ENCODE peak calls at places on chromosomes 4 and X, in seven cellular contexts. F is activated T-helper 1 cell treated with anti-CD3 and anti-CD28 coated beads, Interleukin-12 subunit alpha, Interleukin-12 subunit beta, Interleukin-2, Interleukin-4 antibody, amounts not matched to agents 30 ng/mL and 10 ng/mL and 1 ng/mL, durations not matched to agents 14 hours and 24 hours and 36 hours; D is cardiac muscle cell; O is stimulated activated CD4-positive, alpha-beta T cell treated with anti-CD3 and anti-CD28 coated beads, Interleukin-4, amount 100 ng/mL, for 48 hours; X is GM12865; R is left kidney; B is pons. G is an unnamed sample.

GRCh38 chr4:170259631-170260153 is 169.9 kb upstream of the AADAT start:
- DNase-seq in F (peak), D (peak), O (peak), X (peak), R (peak), B (peak), G (no peak)

GRCh38 chrX:119573840-119574393 is 446 bp upstream of the UBE2A start:
- DNase-seq in F (no peak), D (peak), O (no peak), X (peak), R (peak), B (peak), G (no peak)

GRCh38 chr4:108590776-108591175 is 29.6 kb upstream of the RPL34 start:
- DNase-seq in F (no peak), D (no peak), O (no peak), X (no peak), R (no peak), B (no peak), G (no peak)

GRCh38 chrX:50211510-50211909 is 6.9 kb downstream of the CCNB3 start:
- DNase-seq in F (no peak), D (no peak), O (no peak), X (peak), R (no peak), B (no peak), G (no peak)

GRCh38 chr4:182017038-182017437 is 226.2 kb upstream of the TENM3 start:
- DNase-seq in F (no peak), D (no peak), O (no peak), X (no peak), R (no peak), B (no peak), G (no peak)

GRCh38 chr4:3522651-3523050 is 9.6 kb downstream of the LRPAP1 start:
- DNase-seq in F (no peak), D (no peak), O (no peak), X (no peak), R (no peak), B (no peak), G (no peak)

GRCh38 chr4:16607241-16607640 is 291.2 kb downstream of the LDB2 start:
- DNase-seq in F (no peak), D (no peak), O (no peak), X (no peak), R (no peak), B (no peak), G (no peak)

GRCh38 chrX:63503541-63503940 is 152.4 kb upstream of the SPIN4 start:
- DNase-seq in F (no peak), D (peak), O (no peak), X (no peak), R (peak), B (no peak), G (no peak)

GRCh38 chr4:109810580-109811387 is 4.8 kb upstream of the GAR1 start:
- DNase-seq in F (no peak), D (no peak), O (no peak), X (no peak), R (no peak), B (no peak), G (no peak)

GRCh38 chr4:133162941-133163340 is 13.8 kb downstream of the PCDH10 start:
- DNase-seq in F (no peak), D (no peak), O (no peak), X (no peak), R (no peak), B (no peak), G (no peak)

GRCh38 chr4:153297116-153297515 is 47.4 kb upstream of the MND1 start:
- DNase-seq in F (no peak), D (no peak), O (no peak), X (no peak), R (peak), B (no peak), G (no peak)

GRCh38 chr4:53558061-53558801 is 33.1 kb downstream of the LNX1 start:
- DNase-seq in F (no peak), D (no peak), O (no peak), X (no peak), R (no peak), B (peak), G (peak)

GRCh38 chr4:5708171-5708828 is at the start of gene EVC2:
- DNase-seq in F (no peak), D (peak), O (no peak), X (no peak), R (peak), B (no peak), G (no peak)

GRCh38 chr4:80202784-80203553 is 5.7 kb downstream of the PRDM8 start:
- DNase-seq in F (peak), D (peak), O (peak), X (peak), R (peak), B (no peak), G (no peak)

GRCh38 chr4:16195209-16195608 is 31.1 kb downstream of the TAPT1 start:
- DNase-seq in F (no peak), D (no peak), O (no peak), X (no peak), R (no peak), B (no peak), G (no peak)